ENCODE peak calls at places on chromosomes 6 and 20, in four cellular contexts. I is PC-3, E is esophagus mucosa, K is mucosa of descending colon. U is an unnamed sample.

GRCh38 chr6:129499871-129500219 is 210.1 kb downstream of the ARHGAP18 start:
- ATAC-seq in I (no peak), E (no peak), K (no peak), U (no peak)

GRCh38 chr6:134911532-134911931 is 38.4 kb downstream of the ALDH8A1 start:
- ATAC-seq in I (peak; percentile 10), E (peak; percentile 79), K (no peak), U (no peak)

GRCh38 chr6:5898563-5898962 is 108.2 kb downstream of the NRN1 start:
- ATAC-seq in I (no peak), K (no peak), E (no peak), U (no peak)

GRCh38 chr6:36697481-36697903 is at the start of gene RAB44:
- ATAC-seq in E (no peak), I (no peak), K (peak; percentile 27), U (no peak)

GRCh38 chr6:157080986-157081391 is 242.3 kb downstream of the TMEM242 start:
- ATAC-seq in I (no peak), K (no peak), E (no peak), U (no peak)

GRCh38 chr6:123565529-123565928 is 71.2 kb downstream of the TRDN start:
- ATAC-seq in I (no peak), E (no peak), K (no peak), U (no peak)

GRCh38 chr6:31632279-31632946 is 11.9 kb downstream of the PRRC2A start:
- ATAC-seq in K (no peak), E (no peak), I (no peak), U (no peak)

GRCh38 chr6:33863723-33864440 is 60.1 kb upstream of the MLN start:
- ATAC-seq in I (no peak), E (no peak), K (no peak), U (no peak)

GRCh38 chr20:36175475-36175995 is 21.0 kb downstream of the EPB41L1 start:
- ATAC-seq in E (no peak), K (no peak), I (no peak), U (no peak)

GRCh38 chr20:23419995-23420901 is 1.0 kb downstream of the NAPB start:
- ATAC-seq in I (peak; percentile 29), K (peak; percentile 60), E (peak; percentile 50), U (peak; percentile 51)

GRCh38 chr6:16007146-16007545 is 121.7 kb upstream of the MYLIP start:
- ATAC-seq in K (no peak), E (no peak), I (no peak), U (no peak)

GRCh38 chr6:170552765-170553685 is at the start of gene PSMB1:
- ATAC-seq in E (peak; percentile 71), K (peak; percentile 85), I (peak; percentile 74), U (peak; percentile 90)

GRCh38 chr6:95519228-95520037 is 57.9 kb upstream of the MANEA start:
- ATAC-seq in I (no peak), E (no peak), K (no peak), U (no peak)